ENCODE peak calls at places on chromosomes 6 and 20, in nine cellular contexts. M is right cardiac atrium; Z is uterus; D is fibroblast of lung; H is ascending aorta; I is CD8-positive, alpha-beta memory T cell; C is cardiac muscle cell; Y is IMR-90; N is aorta. J is an unnamed sample. For H3K4me1, the result is how much of the 10 kb centered on the place peaks cover.

GRCh38 chr6:160137989-160138835 is 16.6 kb downstream of the SLC22A1 start:
- DNase-seq in M (no peak), Z (peak), D (peak), H (peak), I (peak), C (peak), Y (peak), N (no peak), J (no peak)

GRCh38 chr20:24998121-24998520 is 5.6 kb upstream of the APMAP start:
- DNase-seq in M (no peak), Z (no peak), D (no peak), H (peak), I (no peak), C (no peak), Y (no peak), N (no peak), J (peak)

GRCh38 chr20:49167811-49168507 is 20.2 kb downstream of the STAU1 start:
- DNase-seq in M (no peak), Z (no peak), D (peak), H (no peak), I (no peak), C (peak), Y (peak), N (no peak), J (no peak)

GRCh38 chr6:21666200-21666671 is 72.7 kb downstream of the SOX4 start:
- DNase-seq in M (peak), Z (peak), D (no peak), H (peak), I (no peak), C (peak), Y (no peak), N (peak), J (peak)

GRCh38 chr6:17347012-17347411 is 46.4 kb upstream of the CAP2 start:
- DNase-seq in M (no peak), Z (no peak), D (no peak), H (no peak), I (no peak), C (no peak), Y (no peak), N (no peak), J (no peak)

GRCh38 chr6:127288705-127289104 is 22.0 kb downstream of the RNF146 start:
- DNase-seq in M (no peak), Z (no peak), D (peak), H (no peak), I (no peak), C (no peak), Y (peak), N (no peak), J (no peak)

GRCh38 chr6:128492386-128492785 is 28.0 kb downstream of the PTPRK start:
- DNase-seq in M (no peak), Z (no peak), D (peak), H (no peak), I (no peak), C (no peak), Y (peak), N (no peak), J (no peak)

GRCh38 chr20:39986231-39986904 is 702.7 kb downstream of the MAFB start:
- DNase-seq in M (peak), Z (peak), D (peak), H (peak), I (no peak), C (peak), Y (peak), N (peak), J (peak)

GRCh38 chr6:90121982-90122381 is 174.7 kb downstream of the BACH2 start:
- DNase-seq in M (no peak), Z (no peak), D (no peak), H (peak), I (no peak), C (no peak), Y (peak), N (no peak), J (no peak)

GRCh38 chr6:11779308-11780096 is 899 bp upstream of the ADTRP start:
- DNase-seq in M (no peak), Z (no peak), D (no peak), H (no peak), I (no peak), C (no peak), Y (no peak), N (no peak), J (no peak)

GRCh38 chr6:11766589-11767450 is 11.8 kb downstream of the ADTRP start:
- DNase-seq in M (no peak), Z (no peak), D (peak), H (peak), I (no peak), C (peak), Y (peak), N (no peak), J (no peak)

GRCh38 chr6:13217206-13217905 is 111.0 kb downstream of the TBC1D7 start:
- DNase-seq in M (no peak), Z (no peak), D (no peak), H (no peak), I (no peak), C (peak), Y (peak), N (no peak), J (no peak)

GRCh38 chr6:116451916-116452315 is 9.3 kb upstream of the CALHM6 start:
- DNase-seq in M (no peak), Z (no peak), D (no peak), H (no peak), I (no peak), C (no peak), Y (no peak), N (no peak), J (no peak)

GRCh38 chr6:71983131-71983530 is 96.8 kb downstream of the RIMS1 start:
- DNase-seq in M (no peak), Z (no peak), D (no peak), H (no peak), I (no peak), C (no peak), Y (no peak), N (no peak), J (no peak)

GRCh38 chr6:134347916-134348805 is 30.2 kb upstream of the SGK1 start:
- DNase-seq in M (peak), Z (no peak), D (peak), H (peak), I (no peak), C (peak), Y (peak), N (peak), J (no peak)

GRCh38 chr6:156849806-156850205 is 72.6 kb downstream of the ARID1B start:
- DNase-seq in M (no peak), Z (no peak), D (no peak), H (no peak), I (no peak), C (no peak), Y (no peak), N (no peak), J (no peak)

GRCh38 chr6:142756215-142756630 is 188.8 kb downstream of the HIVEP2 start:
- DNase-seq in M (no peak), Z (no peak), D (peak), H (no peak), I (no peak), C (peak), Y (peak), N (no peak), J (no peak)

GRCh38 chr6:137261393-137262154 is 42.4 kb upstream of the IFNGR1 start:
- DNase-seq in M (no peak), Z (no peak), D (peak), H (no peak), I (peak), C (peak), Y (peak), N (no peak), J (no peak)

GRCh38 chr6:25934735-25935313 is 4.3 kb upstream of the SLC17A2 start:
- DNase-seq in M (no peak), Z (no peak), D (peak), H (no peak), I (no peak), C (peak), Y (no peak), N (no peak), J (no peak)

GRCh38 chr20:21901470-21902275 is 196.2 kb downstream of the PAX1 start:
- DNase-seq in M (peak), Z (peak), D (no peak), H (peak), I (no peak), C (no peak), Y (no peak), N (peak), J (no peak)

GRCh38 chr20:61805781-61806180 is 259.9 kb downstream of the TAF4 start:
- DNase-seq in M (no peak), Z (no peak), D (no peak), H (no peak), I (no peak), C (no peak), Y (no peak), N (peak), J (peak)

GRCh38 chr20:63544958-63545516 is 2.5 kb downstream of the SRMS start:
- DNase-seq in M (no peak), Z (no peak), D (no peak), H (no peak), I (no peak), C (no peak), Y (no peak), N (no peak), J (no peak)

GRCh38 chr6:41443616-41444525 is 102.3 kb upstream of the FOXP4 start:
- DNase-seq in M (peak), Z (peak), D (peak), H (no peak), I (no peak), C (peak), Y (no peak), N (no peak), J (peak)

GRCh38 chr20:32227744-32228688 is 20.3 kb downstream of the POFUT1 start:
- DNase-seq in M (peak), Z (no peak), D (no peak), H (no peak), I (no peak), C (peak), Y (no peak), N (no peak), J (no peak)

DNA sequence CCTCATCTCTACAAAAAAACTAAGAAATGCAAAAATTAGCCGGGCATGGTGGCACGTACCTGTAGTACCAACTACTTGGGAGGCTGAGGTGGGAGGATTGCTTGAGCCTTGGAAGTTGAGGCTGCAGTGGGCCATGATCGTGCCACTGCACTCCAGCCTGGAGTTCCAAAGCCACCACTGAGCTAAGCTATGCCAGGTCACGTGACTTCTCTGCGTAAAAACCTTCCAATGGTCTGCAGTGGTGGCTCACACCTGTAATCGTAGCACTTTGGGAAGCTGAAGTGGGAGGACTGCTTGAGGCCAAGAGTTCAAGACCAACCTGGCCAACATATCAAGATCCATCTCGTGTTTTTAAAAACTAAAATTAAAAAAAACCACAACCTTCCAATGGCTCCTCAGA is 1.7 kb downstream of the SF3B5 start:
- DNase-seq in M (no peak), Z (no peak), D (no peak), H (no peak), I (no peak), C (no peak), Y (no peak), N (no peak), J (no peak)
- H3K4me3 ChIP-seq in M (no peak), Z (no peak), D (no peak), H (peak), I (peak), C (peak), Y (no peak), N (no peak), J (no peak)

GRCh38 chr6:159093608-159094443 is 49.0 kb upstream of the TAGAP start:
- DNase-seq in M (no peak), Z (no peak), D (no peak), H (no peak), I (no peak), C (no peak), Y (no peak), N (no peak), J (no peak)
- H3K4me1 ChIP-seq in M (under half), Z (under half), D (under half), H (under half), I (under half), C (under half), Y (under half), N (under half), J (under half)

GRCh38 chr6:69792292-69792691 is 4.5 kb downstream of the LMBRD1 start:
- DNase-seq in M (no peak), Z (no peak), D (no peak), H (no peak), I (no peak), C (no peak), Y (no peak), N (no peak), J (no peak)
- H3K27ac ChIP-seq in M (peak), Z (no peak), D (no peak), H (peak), I (no peak), C (no peak), Y (no peak), N (peak), J (no peak)

DNA sequence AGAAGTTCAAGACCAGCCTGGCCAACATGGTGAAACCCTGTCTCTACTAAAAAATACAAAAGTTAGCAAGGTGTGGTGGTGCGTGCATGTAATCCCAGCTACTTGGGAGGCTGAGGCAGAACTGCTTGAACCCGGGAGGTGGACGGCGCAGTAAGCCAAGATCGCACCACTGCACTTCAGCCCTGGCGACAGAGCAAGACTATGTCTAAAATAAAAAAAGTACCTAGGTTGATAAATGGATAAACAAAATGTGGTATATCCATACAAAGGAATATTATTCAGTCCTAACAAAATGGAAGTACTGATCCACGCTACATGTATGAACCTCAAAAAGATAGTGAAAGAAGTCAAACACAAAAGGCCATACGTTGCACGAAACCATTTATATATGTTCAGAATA is 1.2 kb upstream of the RPF2 start:
- DNase-seq in M (no peak), Z (no peak), D (no peak), H (no peak), I (no peak), C (no peak), Y (no peak), N (no peak), J (no peak)
- H3K4me3 ChIP-seq in M (peak), Z (no peak), D (no peak), H (no peak), I (peak), C (no peak), Y (no peak), N (no peak), J (peak)

DNA sequence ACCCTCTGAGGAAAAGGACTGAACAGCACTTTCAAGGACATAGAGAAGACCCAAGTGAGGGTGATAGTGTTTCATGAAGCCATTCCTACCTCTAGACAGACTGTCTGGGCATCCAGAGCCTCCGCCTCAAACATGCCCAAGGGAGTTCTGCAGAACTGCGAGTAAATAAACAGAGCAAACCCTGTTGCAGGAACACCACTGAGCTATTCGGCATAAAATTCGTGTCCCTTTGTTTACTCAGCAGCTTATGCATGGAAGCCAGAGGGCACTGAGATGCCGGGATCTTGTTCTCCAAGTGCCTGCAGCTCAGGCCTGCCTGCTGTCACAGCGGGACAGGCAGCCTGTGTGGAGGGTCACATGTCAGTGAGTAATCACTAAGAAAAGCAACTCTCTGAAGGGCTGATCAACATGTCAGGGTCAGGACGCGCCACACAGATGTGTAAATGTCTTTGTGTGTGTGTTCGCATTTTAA is 164.9 kb upstream of the HEY2 start:
- DNase-seq in M (peak), Z (no peak), D (peak), H (peak), I (no peak), C (no peak), Y (peak), N (no peak), J (peak)
- H3K4me1 ChIP-seq in M (under half), Z (under half), D (under half), H (under half), I (under half), C (under half), Y (under half), N (under half), J (under half)

DNA sequence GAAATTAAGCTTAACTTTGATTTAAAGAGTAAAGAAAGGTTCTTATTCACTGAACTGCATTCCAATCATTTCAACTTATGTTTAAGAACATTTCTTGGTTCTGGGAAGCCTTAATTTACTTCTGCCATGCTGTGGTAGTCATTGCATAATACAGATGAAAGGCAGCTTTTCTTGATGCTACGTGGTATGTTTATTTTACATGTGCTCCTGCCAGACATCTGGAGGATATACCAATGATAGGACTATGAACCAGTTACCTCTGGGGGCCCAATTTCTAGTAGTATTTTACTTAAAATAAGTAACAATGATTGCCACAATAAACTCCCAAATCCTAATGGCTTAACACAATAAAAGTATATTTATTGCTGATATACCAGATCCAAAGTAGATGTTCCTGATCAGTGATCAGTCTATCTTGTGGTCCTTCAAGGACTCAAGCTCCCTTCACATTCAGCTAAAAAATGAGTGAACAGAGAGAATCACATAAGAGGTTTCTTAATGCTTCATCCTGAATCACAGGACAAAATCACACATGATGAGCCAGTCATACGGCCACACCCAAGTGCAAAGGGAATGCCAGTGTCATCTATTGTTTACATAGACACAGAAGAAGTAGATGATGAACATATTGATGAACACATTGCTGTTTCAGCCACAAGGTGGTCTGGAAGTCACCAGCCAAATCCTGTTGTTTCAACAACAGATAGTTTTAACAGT is 56.5 kb upstream of the CCN2 start:
- DNase-seq in M (no peak), Z (no peak), D (peak), H (no peak), I (no peak), C (peak), Y (peak), N (no peak), J (no peak)
- H3K27ac ChIP-seq in M (no peak), Z (no peak), D (peak), H (no peak), I (no peak), C (no peak), Y (no peak), N (no peak), J (no peak)

GRCh38 chr6:45464685-45465084 is 87.0 kb upstream of the SUPT3H start:
- DNase-seq in M (no peak), Z (no peak), D (no peak), H (no peak), I (no peak), C (no peak), Y (no peak), N (no peak), J (no peak)

GRCh38 chr6:45458672-45459071 is 80.9 kb upstream of the SUPT3H start:
- DNase-seq in M (no peak), Z (no peak), D (no peak), H (no peak), I (no peak), C (no peak), Y (no peak), N (no peak), J (no peak)

GRCh38 chr6:45462190-45463134 is 84.7 kb upstream of the SUPT3H start:
- DNase-seq in M (no peak), Z (no peak), D (no peak), H (no peak), I (no peak), C (no peak), Y (no peak), N (no peak), J (no peak)

GRCh38 chr6:45460166-45460565 is 82.4 kb upstream of the SUPT3H start:
- DNase-seq in M (no peak), Z (no peak), D (no peak), H (no peak), I (no peak), C (no peak), Y (no peak), N (no peak), J (no peak)

GRCh38 chr6:45461486-45461885 is 83.8 kb upstream of the SUPT3H start:
- DNase-seq in M (no peak), Z (no peak), D (no peak), H (no peak), I (no peak), C (peak), Y (no peak), N (no peak), J (no peak)
- H3K4me3 ChIP-seq in M (no peak), Z (no peak), D (no peak), H (no peak), I (no peak), C (no peak), Y (no peak), N (no peak), J (no peak)

GRCh38 chr20:47492284-47492683 is 9.4 kb upstream of the NCOA3 start:
- DNase-seq in M (no peak), Z (no peak), D (no peak), H (no peak), I (no peak), C (no peak), Y (no peak), N (no peak), J (no peak)
- H3K4me1 ChIP-seq in M (under half), Z (under half), D (under half), H (under half), I (under half), C (under half), Y (under half), N (under half), J (under half)

GRCh38 chr6:1575213-1576041 is 34.3 kb upstream of the FOXC1 start:
- DNase-seq in M (peak), Z (no peak), D (peak), H (no peak), I (no peak), C (peak), Y (peak), N (peak), J (no peak)
- H3K27ac ChIP-seq in M (peak), Z (peak), D (no peak), H (peak), I (no peak), C (peak), Y (no peak), N (peak), J (no peak)

GRCh38 chr6:169566961-169567360 is 134.9 kb downstream of the WDR27 start:
- DNase-seq in M (no peak), Z (no peak), D (no peak), H (no peak), I (no peak), C (no peak), Y (no peak), N (no peak), J (no peak)
- H3K4me3 ChIP-seq in M (no peak), Z (no peak), D (no peak), H (no peak), I (no peak), C (no peak), Y (no peak), N (no peak), J (no peak)

J was measured in kidney.